ENCODE peak calls at places on chromosomes 5 and 9, in eight cellular contexts. P is left ventricle myocardium superior; W is heart right ventricle; S is esophagus mucosa; A is gastrocnemius medialis; L is activated T-cell treated with anti-CD3 and anti-CD28 coated beads, Interleukin-2, amount 50 U/mL, for 4 hours; D is Right ventricle myocardium superior; X is Panc1. Y is an unnamed sample.

GRCh38 chr5:135133698-135134515 is 99.9 kb upstream of the PITX1 start:
- ATAC-seq in S (peak; percentile 32), P (no peak), L (no peak), W (no peak), D (peak; percentile 32), A (no peak), X (no peak), Y (no peak)

GRCh38 chr5:111261610-111262009 is 37.4 kb downstream of the CAMK4 start:
- ATAC-seq in S (no peak), D (no peak), X (no peak), W (no peak), P (no peak), A (no peak), L (peak; percentile 78), Y (no peak)

GRCh38 chr5:9519537-9519936 is 26.3 kb downstream of the SEMA5A start:
- ATAC-seq in A (peak; percentile 47), P (peak; percentile 50), S (no peak), X (no peak), L (no peak), W (peak; percentile 54), D (peak; percentile 48), Y (no peak)

GRCh38 chr5:115555084-115555633 is 10.6 kb upstream of the FEM1C start:
- ATAC-seq in L (no peak), W (no peak), P (no peak), X (no peak), D (no peak), A (no peak), S (peak; percentile 21), Y (no peak)

GRCh38 chr9:109167716-109168115 is 667 bp upstream of the FRRS1L start:
- ATAC-seq in A (no peak), D (no peak), W (no peak), S (no peak), P (no peak), L (no peak), X (no peak), Y (no peak)

GRCh38 chr5:148427370-148428042 is 43.7 kb downstream of the FBXO38 start:
- ATAC-seq in S (peak; percentile 31), W (no peak), A (no peak), L (no peak), D (peak; percentile 53), P (peak; percentile 61), X (no peak), Y (no peak)

GRCh38 chr5:36655171-36655570 is 48.8 kb downstream of the SLC1A3 start:
- ATAC-seq in X (no peak), D (peak; percentile 16), W (peak; percentile 28), S (no peak), P (no peak), L (no peak), A (peak; percentile 80), Y (no peak)

GRCh38 chr5:10745133-10745532 is 15.9 kb downstream of the DAP start:
- ATAC-seq in A (no peak), X (peak; percentile 68), P (peak; percentile 91), L (no peak), D (peak; percentile 89), S (no peak), W (peak; percentile 70), Y (no peak)